ENCODE peak calls at places on chromosomes 4 and X, in eight cellular contexts. O is foreskin fibroblast, S is GM20000, J is GM13976, X is dorsolateral prefrontal cortex, Q is cardiac muscle cell, M is left ventricle myocardium inferior, Z is testis. V is an unnamed sample.

GRCh38 chr4:2825184-2825506 is 18.5 kb upstream of the ADD1 start:
- DNase-seq in J (no peak), M (no peak), S (no peak), Z (no peak), X (no peak), Q (no peak), O (no peak), V (no peak)

GRCh38 chrX:138128025-138128671 is 562.2 kb downstream of the ZIC3 start:
- DNase-seq in M (no peak), X (no peak), O (no peak), S (peak), Z (peak), J (peak), Q (peak), V (no peak)

GRCh38 chr4:54877006-54877405 is 219.2 kb downstream of the KIT start:
- DNase-seq in M (no peak), O (no peak), X (no peak), Q (no peak), J (no peak), S (no peak), Z (no peak), V (no peak)

GRCh38 chrX:11770320-11770719 is 12.3 kb downstream of the MSL3 start:
- DNase-seq in J (peak), M (no peak), X (peak), O (no peak), S (peak), Z (peak), Q (peak), V (no peak)

GRCh38 chrX:2928127-2928582 is 984 bp downstream of the ARSD start:
- DNase-seq in O (no peak), S (no peak), M (peak), Z (peak), X (no peak), J (peak), Q (peak), V (no peak)

GRCh38 chrX:40570346-40571093 is 10.2 kb upstream of the ATP6AP2 start:
- DNase-seq in Q (peak), O (no peak), S (peak), X (no peak), J (peak), Z (no peak), M (no peak), V (no peak)

GRCh38 chr4:67101612-67102011 is 443.7 kb downstream of the CENPC start:
- DNase-seq in O (no peak), Z (no peak), J (no peak), X (no peak), M (no peak), S (no peak), Q (no peak), V (no peak)

GRCh38 chr4:113637363-113637762 is 124.2 kb downstream of the CAMK2D start:
- DNase-seq in J (no peak), Z (no peak), O (no peak), X (no peak), Q (peak), S (no peak), M (no peak), V (no peak)

GRCh38 chrX:41516995-41517660 is 70.0 kb downstream of the NYX start:
- DNase-seq in O (no peak), M (no peak), Z (no peak), S (no peak), J (no peak), X (no peak), Q (no peak), V (no peak)

GRCh38 chrX:54807524-54808108 is at the start of gene MAGED2:
- DNase-seq in M (peak), Q (peak), O (no peak), X (no peak), Z (peak), J (no peak), S (peak), V (no peak)

GRCh38 chr4:6701371-6701770 is 7.7 kb downstream of the S100P start:
- DNase-seq in J (peak), Z (peak), S (no peak), O (no peak), Q (no peak), X (no peak), M (no peak), V (no peak)

DNA sequence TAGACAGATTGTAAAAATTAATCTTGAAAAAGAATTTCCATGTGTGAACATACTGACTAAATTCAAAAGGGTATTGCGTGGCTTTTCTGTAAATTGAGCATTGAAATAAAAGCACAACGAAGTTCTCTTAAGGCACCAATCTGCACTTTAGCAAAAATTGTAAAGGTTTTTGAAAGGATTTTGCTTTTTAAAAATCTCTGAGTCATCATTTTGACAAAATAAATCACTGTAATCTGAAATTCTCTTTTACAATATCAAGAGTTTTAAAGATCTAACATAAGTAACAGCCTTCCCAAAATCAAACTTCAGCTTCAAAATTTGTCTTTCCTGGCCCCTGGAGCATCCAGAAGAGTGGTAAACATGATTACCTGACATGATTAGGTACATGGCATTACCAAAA is 830.9 kb upstream of the AGA start:
- DNase-seq in M (no peak), X (no peak), Z (no peak), O (no peak), J (no peak), S (no peak), Q (no peak), V (no peak)
- TF ChIP-seq CTCF in M (no peak), X (no peak), Z (no peak), O (no peak), J (no peak), S (no peak), Q (no peak), V (no peak)

DNA sequence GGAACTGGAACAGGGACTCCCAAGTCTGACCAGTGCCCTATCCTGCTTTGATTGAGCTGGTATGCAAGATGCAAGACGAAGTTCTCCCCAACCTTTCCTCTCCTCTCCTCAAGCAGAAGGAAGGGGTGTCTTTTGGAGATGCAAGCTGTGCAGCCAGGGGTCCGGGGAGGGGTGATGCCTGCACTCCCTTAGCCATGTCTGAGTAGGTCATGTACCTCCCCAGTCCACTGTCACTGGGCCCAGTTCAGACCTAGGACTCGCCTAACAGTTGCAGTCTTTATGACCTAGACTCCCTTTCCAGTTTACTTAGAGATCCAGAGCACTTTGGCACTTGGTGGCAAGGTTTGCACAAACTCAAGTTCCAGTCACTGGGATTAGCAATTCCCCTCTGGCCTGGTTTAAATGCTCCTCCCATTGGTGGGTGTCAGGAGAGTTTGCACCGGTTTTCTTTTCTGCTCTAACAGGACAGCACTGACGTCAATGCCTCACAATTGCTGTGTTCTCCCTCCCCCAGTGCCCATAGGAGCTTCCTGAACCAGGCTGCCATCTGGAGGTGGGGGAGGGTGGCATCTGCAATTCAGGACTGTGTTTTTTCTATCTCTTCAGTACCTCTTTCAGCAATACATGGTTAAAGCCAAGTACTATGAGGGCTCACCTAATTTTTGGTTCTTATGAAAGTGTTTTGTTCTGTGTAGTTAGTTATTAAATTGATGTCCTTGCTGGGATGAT is 782.2 kb downstream of the ARAP2 start:
- DNase-seq in X (no peak), Q (no peak), M (no peak), Z (no peak), S (no peak), J (no peak), O (no peak), V (peak)
- TF ChIP-seq CTCF in X (no peak), Q (no peak), M (no peak), Z (no peak), S (no peak), J (no peak), O (no peak), V (no peak)

GRCh38 chr4:74134500-74134852 is 23.4 kb upstream of the MTHFD2L start:
- DNase-seq in Z (no peak), S (no peak), O (no peak), J (no peak), X (no peak), M (no peak), Q (no peak), V (no peak)
- TF ChIP-seq CTCF in Z (no peak), S (no peak), O (no peak), J (no peak), X (no peak), M (no peak), Q (no peak), V (peak)

DNA sequence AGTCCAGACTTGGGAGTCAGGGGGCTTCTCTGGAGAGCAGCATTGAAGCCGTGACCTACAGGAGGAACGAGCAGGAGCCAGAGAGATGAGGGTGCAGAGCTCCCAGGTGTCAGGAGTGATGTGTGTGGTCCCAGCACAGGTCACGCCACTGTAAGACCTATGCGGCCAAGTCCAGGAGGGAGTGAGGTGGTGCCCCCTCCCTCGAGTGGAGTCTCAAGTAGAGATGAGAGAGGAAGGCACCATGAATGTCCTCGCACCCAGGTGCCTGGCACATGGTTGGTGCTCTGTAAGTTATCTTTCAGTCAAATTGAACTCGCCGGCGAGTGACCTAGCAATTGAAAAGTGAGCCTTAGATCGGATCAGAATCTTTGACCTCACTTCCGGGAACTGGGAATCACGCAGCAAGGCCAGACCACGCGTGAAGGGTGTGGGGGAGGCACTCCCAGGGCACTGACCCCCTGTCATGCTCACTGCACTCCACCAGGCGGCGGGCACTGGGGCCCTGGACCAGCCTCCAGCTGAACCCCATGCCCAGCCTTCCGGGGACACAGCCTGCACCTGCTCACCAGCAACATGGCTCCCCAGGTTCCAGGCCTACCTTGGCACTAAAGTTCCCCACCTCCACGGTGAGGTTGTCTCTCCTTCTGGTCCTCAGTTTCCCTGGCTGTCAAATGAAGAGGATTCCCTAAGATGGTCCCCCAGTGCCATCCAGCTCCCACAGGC is 127.4 kb downstream of the HMX1 start:
- DNase-seq in M (no peak), X (peak), Q (no peak), J (no peak), Z (no peak), O (no peak), S (no peak), V (peak)
- TF ChIP-seq CTCF in M (no peak), X (no peak), Q (no peak), J (no peak), Z (no peak), O (no peak), S (no peak), V (no peak)

DNA sequence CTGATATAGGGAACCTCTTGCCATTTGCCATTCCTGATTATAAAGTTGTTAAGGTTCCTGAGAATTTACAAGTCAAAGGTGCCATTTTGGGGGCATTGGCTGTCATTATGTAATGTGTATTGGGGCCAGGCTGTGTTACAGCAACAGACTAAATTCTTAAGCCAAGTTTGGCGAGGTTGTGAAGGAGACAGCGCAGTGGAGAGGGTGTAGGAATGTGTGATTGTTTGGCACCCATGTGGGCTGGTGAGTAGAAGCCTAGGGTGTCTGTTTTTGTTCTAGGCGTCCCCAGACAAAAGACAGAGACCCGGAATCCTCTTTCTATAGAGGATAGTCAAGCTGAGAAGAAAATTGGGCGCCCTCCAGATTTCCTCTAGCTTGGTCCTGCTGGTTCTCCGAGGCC is 2535.3 kb downstream of the PCDH7 start:
- DNase-seq in Z (no peak), Q (no peak), O (no peak), S (no peak), X (no peak), J (no peak), M (no peak), V (no peak)
- TF ChIP-seq CTCF in Z (no peak), Q (no peak), O (no peak), S (no peak), X (no peak), J (no peak), M (no peak), V (no peak)